ENCODE peak calls at places on chromosomes 6 and 20, in five cellular contexts. P is T-cell, O is T47D, T is GM04504, H is NCI-H1092. Y is an unnamed sample.

GRCh38 chr6:17397764-17398194 is 4.4 kb downstream of the CAP2 start:
- DNase-seq in P (no peak), O (no peak), T (peak; percentile 36), H (no peak), Y (no peak)

GRCh38 chr6:50978631-50979030 is 160.0 kb downstream of the TFAP2B start:
- DNase-seq in P (no peak), T (no peak), O (no peak), H (no peak), Y (no peak)

GRCh38 chr20:50804453-50805348 is 9.8 kb downstream of the BCAS4 start:
- DNase-seq in H (no peak), P (peak; percentile 15), T (no peak), O (no peak), Y (no peak)

GRCh38 chr20:31665753-31666152 is 28.0 kb downstream of the COX4I2 start:
- DNase-seq in H (no peak), O (no peak), P (no peak), T (no peak), Y (no peak)

GRCh38 chr6:134451529-134451928 is 133.6 kb upstream of the SGK1 start:
- DNase-seq in O (no peak), T (no peak), H (no peak), P (no peak), Y (no peak)

GRCh38 chr20:39269031-39269461 is 306.9 kb downstream of the DHX35 start:
- DNase-seq in T (no peak), P (no peak), O (peak; percentile 59), H (no peak), Y (no peak)

GRCh38 chr20:5000263-5001173 is 792 bp downstream of the SLC23A2 start:
- DNase-seq in P (no peak), H (no peak), T (peak; percentile 3), O (no peak), Y (peak; percentile 22)

GRCh38 chr20:53930651-53931504 is 139.5 kb downstream of the BCAS1 start:
- DNase-seq in P (no peak), H (no peak), O (no peak), T (no peak), Y (no peak)

GRCh38 chr6:33163540-33163939 is 28.7 kb downstream of the COL11A2 start:
- DNase-seq in T (no peak), O (no peak), P (no peak), H (no peak), Y (no peak)

GRCh38 chr6:34994693-34995092 is 105.6 kb downstream of the ANKS1A start:
- DNase-seq in T (no peak), P (no peak), H (no peak), O (no peak), Y (no peak)